ENCODE peak calls at places on chromosome 12, in seven cellular contexts. S is cardiac muscle cell, M is A673, P is Karpas-422, A is stomach, T is aorta, W is ovary. B is an unnamed sample. For H3K36me3 and H3K27me3, the result is how much of the 10 kb centered on the place peaks cover.

GRCh38 chr12:123767613-123768012 is 5.5 kb downstream of the DNAH10 start:
- DNase-seq in S (no peak), M (no peak), P (no peak), A (no peak), T (no peak), W (no peak), B (no peak)

GRCh38 chr12:110102255-110102654 is 21.9 kb upstream of the IFT81 start:
- DNase-seq in S (peak), M (peak), P (peak), A (no peak), T (peak), W (no peak), B (no peak)

GRCh38 chr12:109432842-109433304 is 44.2 kb downstream of the KCTD10 start:
- DNase-seq in S (peak), M (peak), P (peak), A (peak), T (peak), W (peak), B (peak)

GRCh38 chr12:40225984-40226602 is 1.3 kb downstream of the LRRK2 start:
- DNase-seq in S (no peak), M (no peak), P (peak), A (no peak), T (no peak), W (no peak), B (no peak)

GRCh38 chr12:94954029-94954685 is 49.3 kb downstream of the NDUFA12 start:
- DNase-seq in S (peak), M (peak), P (no peak), A (no peak), T (no peak), W (no peak), B (no peak)

GRCh38 chr12:57451233-57451778 is 3.8 kb upstream of the INHBE start:
- DNase-seq in S (no peak), M (no peak), P (no peak), A (no peak), T (no peak), W (no peak), B (no peak)

GRCh38 chr12:119008691-119009221 is 27.4 kb downstream of the SRRM4 start:
- DNase-seq in S (no peak), M (no peak), P (no peak), A (peak), T (no peak), W (no peak), B (no peak)

GRCh38 chr12:52354197-52354596 is 13.1 kb downstream of the KRT85 start:
- DNase-seq in S (no peak), M (peak), P (no peak), A (no peak), T (no peak), W (no peak), B (no peak)

GRCh38 chr12:28899951-28900350 is 249.1 kb upstream of the FAR2 start:
- DNase-seq in S (no peak), M (no peak), P (no peak), A (no peak), T (no peak), W (no peak), B (no peak)

GRCh38 chr12:32140867-32141266 is 34.2 kb downstream of the BICD1 start:
- DNase-seq in S (no peak), M (no peak), P (no peak), A (no peak), T (no peak), W (no peak), B (no peak)
- H3K36me3 ChIP-seq in S (under half), M (under half), P (under half), A (under half), T (under half), W (under half), B (under half)

GRCh38 chr12:120390540-120391120 is 21.7 kb upstream of the MSI1 start:
- DNase-seq in S (no peak), M (no peak), P (no peak), A (no peak), T (no peak), W (no peak), B (no peak)
- H3K27me3 ChIP-seq in S (under half), M (under half), P (under half), A (under half), T (under half), W (under half), B (under half)

GRCh38 chr12:7045913-7046312 is 14.6 kb upstream of the C1S start:
- DNase-seq in S (no peak), M (no peak), P (peak), A (no peak), T (no peak), W (no peak), B (no peak)

GRCh38 chr12:7042847-7043246 is 17.7 kb upstream of the C1S start:
- DNase-seq in S (peak), M (peak), P (peak), A (no peak), T (no peak), W (no peak), B (no peak)

GRCh38 chr12:7046383-7047143 is 14.0 kb upstream of the C1S start:
- DNase-seq in S (no peak), M (no peak), P (no peak), A (no peak), T (no peak), W (no peak), B (no peak)

DNA sequence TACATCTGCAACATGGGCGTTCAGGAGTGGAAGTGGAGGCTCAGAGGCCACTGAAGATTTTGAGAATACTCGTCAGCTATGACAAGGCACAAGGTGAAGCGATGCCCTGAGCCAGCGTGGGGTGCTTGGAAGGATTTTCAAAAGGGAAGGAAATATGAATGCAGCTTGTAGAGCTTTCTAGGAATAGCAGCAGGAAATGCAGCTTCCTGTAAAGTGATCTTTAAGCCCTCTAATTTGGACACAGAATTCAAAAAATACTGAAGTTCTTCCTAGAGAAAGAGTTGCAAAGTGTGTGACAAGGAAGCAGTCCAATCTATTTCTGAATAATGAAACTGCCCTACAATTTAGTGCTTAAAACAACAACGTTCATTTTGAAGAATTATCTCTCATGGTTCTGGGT is 13.2 kb upstream of the C1S start:
- DNase-seq in S (no peak), M (no peak), P (no peak), A (no peak), T (no peak), W (no peak), B (no peak)
- H3K27ac ChIP-seq in S (no peak), M (no peak), P (no peak), A (no peak), T (no peak), W (no peak), B (no peak)

DNA sequence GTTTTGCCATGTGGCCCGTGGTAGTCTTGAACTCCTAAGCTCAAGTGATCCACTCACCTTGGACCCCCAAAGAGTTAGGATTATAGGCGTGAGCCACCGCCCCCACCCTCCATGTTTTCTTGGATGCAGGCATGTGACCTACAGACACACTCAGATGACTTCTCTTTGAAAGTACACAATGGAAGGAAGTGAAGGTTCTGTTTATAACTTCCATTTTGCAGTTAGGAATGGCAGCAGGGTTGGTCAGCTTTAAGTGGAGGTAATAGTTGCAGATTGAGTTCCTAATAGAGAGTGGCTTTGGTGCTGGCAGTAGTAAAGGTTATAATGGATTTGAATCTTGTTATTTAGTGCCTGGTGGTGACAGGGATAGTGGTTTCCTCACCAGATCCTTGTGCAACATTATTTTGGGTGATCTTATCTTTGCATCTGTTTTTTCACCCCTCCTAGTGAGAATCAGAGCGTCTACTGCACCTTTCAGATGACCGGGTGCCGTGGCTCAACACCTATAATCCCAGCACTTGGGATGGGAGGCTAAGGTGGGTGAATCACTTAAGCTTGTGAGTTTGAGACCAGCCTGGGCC is 15.3 kb downstream of the LARP4 start:
- DNase-seq in S (no peak), M (no peak), P (no peak), A (no peak), T (no peak), W (no peak), B (no peak)
- H3K36me3 ChIP-seq in S (under half), M (under half), P (under half), A (under half), T (under half), W (under half), B (under half)

GRCh38 chr12:64824130-64824499 is 332 bp upstream of the TBC1D30 start:
- DNase-seq in S (peak), M (no peak), P (no peak), A (no peak), T (no peak), W (no peak), B (no peak)
- H3K27me3 ChIP-seq in S (half or more), M (half or more), P (under half), A (under half), T (under half), W (under half), B (under half)

GRCh38 chr12:8699714-8700113 is 1.9 kb downstream of the RIMKLB start:
- DNase-seq in S (no peak), M (no peak), P (no peak), A (no peak), T (no peak), W (no peak), B (no peak)
- H3K27ac ChIP-seq in S (no peak), M (no peak), P (no peak), A (no peak), T (peak), W (peak), B (no peak)